ENCODE peak calls at places on chromosomes 4 and X, in four cellular contexts. R is HepG2, G is K562, D is WTC11. W is an unnamed sample.

GRCh38 chr4:132333723-132334045 is 815.4 kb upstream of the PCDH10 start:
- DNase-seq in R (no peak), G (no peak), D (no peak), W (no peak)

GRCh38 chr4:25861951-25862410 is 807 bp downstream of the SEL1L3 start:
- DNase-seq in R (no peak), G (no peak), D (peak), W (peak)

GRCh38 chr4:122854860-122855259 is 28.2 kb downstream of the FGF2 start:
- DNase-seq in R (no peak), G (no peak), D (no peak), W (no peak)

GRCh38 chr4:74230902-74231499 is 73.1 kb downstream of the MTHFD2L start:
- DNase-seq in G (no peak), D (no peak), R (no peak), W (peak)

GRCh38 chr4:75658881-75659280 is 14.3 kb downstream of the G3BP2 start:
- DNase-seq in G (no peak), D (no peak), R (no peak), W (peak)

GRCh38 chrX:39922497-39922896 is 175.3 kb downstream of the BCOR start:
- DNase-seq in R (no peak), G (no peak), D (no peak), W (no peak)

GRCh38 chr4:98627883-98628282 is 30.5 kb downstream of the TSPAN5 start:
- DNase-seq in R (no peak), G (no peak), D (no peak), W (no peak)

GRCh38 chr4:114791976-114792375 is 193.4 kb downstream of the UGT8 start:
- DNase-seq in G (no peak), R (no peak), D (no peak), W (no peak)

GRCh38 chr4:83993774-83994173 is 457.9 kb downstream of the GPAT3 start:
- DNase-seq in D (peak), G (peak), R (no peak), W (no peak)

GRCh38 chr4:125432078-125432477 is 117.3 kb downstream of the FAT4 start:
- DNase-seq in R (peak), D (peak), G (no peak), W (peak)

GRCh38 chr4:166421556-166422156 is 548.6 kb downstream of the TLL1 start:
- DNase-seq in R (no peak), G (no peak), D (no peak), W (no peak)

GRCh38 chr4:53767503-53767902 is 176.2 kb upstream of the LNX1 start:
- DNase-seq in D (no peak), R (no peak), G (no peak), W (no peak)
- TF ChIP-seq HMGXB4 in D (no peak), R (no peak), G (no peak), W (no peak)

GRCh38 chr4:23981328-23981727 is 91.5 kb upstream of the PPARGC1A start:
- DNase-seq in G (no peak), R (no peak), D (no peak), W (no peak)

GRCh38 chr4:23991444-23991843 is 101.6 kb upstream of the PPARGC1A start:
- DNase-seq in D (no peak), G (no peak), R (no peak), W (no peak)

GRCh38 chr4:23986270-23986669 is 96.4 kb upstream of the PPARGC1A start:
- DNase-seq in R (no peak), D (no peak), G (no peak), W (no peak)
- TF ChIP-seq HMGXB4 in R (no peak), D (no peak), G (no peak), W (no peak)

GRCh38 chr4:184167576-184167975 is 50.1 kb downstream of the ENPP6 start:
- DNase-seq in D (peak), R (no peak), G (no peak), W (no peak)
- TF ChIP-seq HMGXB4 in D (no peak), R (no peak), G (no peak), W (no peak)

GRCh38 chr4:973431-974397 is at the start of gene DGKQ:
- DNase-seq in R (peak), G (peak), D (peak), W (peak)

GRCh38 chr4:971670-972500 is 1.5 kb downstream of the DGKQ start:
- DNase-seq in R (no peak), G (no peak), D (no peak), W (no peak)

GRCh38 chr4:974668-975067 is 1.3 kb upstream of the DGKQ start:
- DNase-seq in R (no peak), D (no peak), G (no peak), W (no peak)

GRCh38 chr4:970854-971520 is 2.4 kb downstream of the DGKQ start:
- DNase-seq in D (no peak), G (no peak), R (no peak), W (no peak)

GRCh38 chr4:972651-973424 is 531 bp downstream of the DGKQ start:
- DNase-seq in G (peak), D (peak), R (no peak), W (peak)
- TF ChIP-seq HMGXB4 in G (no peak), D (no peak), R (no peak), W (no peak)

GRCh38 chr4:21307709-21308108 is 607.5 kb downstream of the PACRGL start:
- DNase-seq in G (no peak), D (no peak), R (no peak), W (no peak)

GRCh38 chr4:21304061-21304541 is 603.8 kb downstream of the PACRGL start:
- DNase-seq in D (peak), R (no peak), G (no peak), W (no peak)
- TF ChIP-seq HMGXB4 in D (no peak), R (no peak), G (no peak), W (no peak)

DNA sequence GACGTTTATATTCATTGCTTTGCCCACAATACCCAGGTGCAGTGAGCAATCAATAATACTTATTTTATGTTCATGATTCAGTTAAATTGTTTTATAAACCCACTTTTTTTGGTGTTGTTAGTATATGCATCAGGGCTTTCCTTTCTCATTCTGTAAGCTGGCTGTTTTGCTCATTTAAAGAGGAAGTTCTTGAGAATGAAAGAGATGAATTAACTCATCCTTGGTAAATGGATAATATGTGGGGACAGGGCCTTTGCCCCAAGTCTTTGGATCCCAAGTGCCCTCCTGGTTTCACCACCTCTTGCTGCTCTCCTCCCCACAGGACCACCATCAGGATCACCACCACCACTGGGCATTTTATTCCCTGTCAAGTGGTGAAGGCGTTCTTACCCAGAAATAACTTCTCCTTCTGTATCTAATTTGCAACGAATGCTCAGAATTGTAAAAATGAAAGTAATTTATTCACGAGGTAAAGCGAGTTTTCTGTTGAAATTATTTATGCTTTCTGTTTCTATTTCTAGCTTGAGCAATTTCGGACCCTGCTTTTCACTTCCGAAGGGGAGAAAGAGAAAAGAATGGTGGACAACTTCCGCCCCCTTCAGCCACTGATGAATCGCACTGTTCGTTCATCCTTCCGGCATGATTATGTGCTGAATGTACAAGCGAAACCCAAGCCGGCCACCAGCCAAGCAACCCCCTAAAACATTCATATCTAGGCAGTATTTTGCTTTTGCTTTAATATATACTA is 8.1 kb upstream of the ZRSR2 start:
- DNase-seq in D (no peak), G (no peak), R (no peak), W (no peak)
- TF ChIP-seq HMGXB4 in D (no peak), G (no peak), R (no peak), W (no peak)

DNA sequence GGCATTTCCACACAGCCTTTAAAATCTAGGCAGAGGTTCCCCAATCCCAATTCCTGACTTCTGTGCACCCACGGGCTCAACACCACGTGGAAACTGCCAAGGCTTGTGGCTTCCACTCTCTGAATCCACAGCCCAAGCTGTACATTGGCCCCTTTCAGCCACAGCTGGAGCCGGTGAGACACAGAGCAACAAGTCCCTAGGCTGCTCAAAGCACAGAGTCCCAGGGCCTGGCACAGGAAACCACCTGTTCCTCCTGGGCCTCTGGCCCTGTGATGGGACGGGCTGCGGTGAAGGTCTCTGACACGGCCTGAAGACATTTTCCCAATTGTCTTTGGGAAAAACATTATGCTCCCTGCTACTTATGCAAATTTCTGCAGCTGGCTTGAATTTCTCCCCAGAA is 500.0 kb downstream of the FSTL5 start:
- DNase-seq in G (no peak), R (no peak), D (no peak), W (no peak)
- TF ChIP-seq HMGXB4 in G (no peak), R (no peak), D (no peak), W (no peak)

GRCh38 chr4:19575959-19576358 is 675.7 kb upstream of the SLIT2 start:
- DNase-seq in G (no peak), D (no peak), R (no peak), W (no peak)

GRCh38 chr4:19583827-19584569 is 667.7 kb upstream of the SLIT2 start:
- DNase-seq in R (no peak), D (no peak), G (no peak), W (no peak)

GRCh38 chr4:19577121-19577520 is 674.6 kb upstream of the SLIT2 start:
- DNase-seq in G (no peak), D (no peak), R (no peak), W (no peak)

GRCh38 chr4:19580090-19580489 is 671.6 kb upstream of the SLIT2 start:
- DNase-seq in D (no peak), G (no peak), R (no peak), W (no peak)
- TF ChIP-seq HMGXB4 in D (no peak), G (no peak), R (no peak), W (no peak)

GRCh38 chr4:7652451-7652871 is 217.7 kb upstream of the PSAPL1 start:
- DNase-seq in R (no peak), G (no peak), D (no peak), W (no peak)
- TF ChIP-seq HMGXB4 in R (no peak), G (no peak), D (no peak), W (no peak)

W was measured in A549.